ENCODE peak calls at places on chromosomes 7 and 10, in four cellular contexts. J is adrenal gland, W is right lobe of liver, V is pancreas. Q is an unnamed sample.
A peak's percentile ranks its signal among the peaks of the same experiment; 100 is the strongest.

GRCh38 chr7:32030904-32031692 is 39.1 kb downstream of the PDE1C start:
- DNase-seq in J (no peak), W (no peak), V (no peak), Q (no peak)

GRCh38 chr10:86953747-86954680 is 3.4 kb downstream of the MMRN2 start:
- DNase-seq in J (peak; percentile 85), W (peak; percentile 75), V (no peak), Q (no peak)

GRCh38 chr7:157854066-157854891 is 517.5 kb downstream of the DNAJB6 start:
- DNase-seq in J (peak; percentile 50), W (peak; percentile 90), V (no peak), Q (peak; percentile 90)

GRCh38 chr10:127046975-127047877 is 142.0 kb downstream of the DOCK1 start:
- DNase-seq in J (no peak), W (no peak), V (no peak), Q (no peak)

GRCh38 chr7:95476904-95477594 is 8.7 kb upstream of the ASB4 start:
- DNase-seq in J (peak; percentile 69), W (peak; percentile 71), V (peak; percentile 71), Q (peak; percentile 55)

GRCh38 chr10:13922591-13922990 is 335.8 kb downstream of the PRPF18 start:
- DNase-seq in J (no peak), W (no peak), V (no peak), Q (no peak)

GRCh38 chr7:20403356-20403755 is 72.7 kb downstream of the ITGB8 start:
- DNase-seq in J (no peak), W (no peak), V (peak; percentile 69), Q (no peak)

GRCh38 chr10:122577311-122577885 is 16.8 kb downstream of the DMBT1 start:
- DNase-seq in J (no peak), W (no peak), V (no peak), Q (no peak)

GRCh38 chr7:113828581-113828980 is 90.2 kb downstream of the PPP1R3A start:
- DNase-seq in J (no peak), W (no peak), V (no peak), Q (no peak)

GRCh38 chr7:106345421-106346166 is 60.8 kb upstream of the NAMPT start:
- DNase-seq in J (no peak), W (no peak), V (no peak), Q (no peak)

GRCh38 chr7:157773361-157773760 is 436.6 kb downstream of the DNAJB6 start:
- DNase-seq in J (no peak), W (no peak), V (no peak), Q (no peak)

GRCh38 chr7:26346611-26347200 is 55.0 kb downstream of the SNX10 start:
- DNase-seq in J (peak; percentile 44), W (peak; percentile 91), V (peak; percentile 21), Q (no peak)

GRCh38 chr7:100584677-100585510 is 1.0 kb downstream of the LRCH4 start:
- DNase-seq in J (peak; percentile 83), W (peak; percentile 61), V (peak; percentile 76), Q (peak; percentile 85)

GRCh38 chr7:28161319-28161718 is 19.3 kb downstream of the JAZF1 start:
- DNase-seq in J (no peak), W (no peak), V (no peak), Q (no peak)

GRCh38 chr7:40520986-40521738 is 386.4 kb downstream of the SUGCT start:
- DNase-seq in J (no peak), W (no peak), V (no peak), Q (no peak)

GRCh38 chr7:66321283-66321682 is 116.1 kb downstream of the TPST1 start:
- DNase-seq in J (no peak), W (no peak), V (no peak), Q (no peak)

GRCh38 chr10:341081-341740 is 206.0 kb downstream of the ZMYND11 start:
- DNase-seq in J (no peak), W (no peak), V (no peak), Q (no peak)

GRCh38 chr7:17183630-17184328 is 114.7 kb upstream of the AHR start:
- DNase-seq in J (no peak), W (no peak), V (no peak), Q (no peak)

GRCh38 chr10:121002586-121003205 is 151.5 kb downstream of the WDR11 start:
- DNase-seq in J (no peak), W (no peak), V (no peak), Q (no peak)

GRCh38 chr10:132313305-132313704 is 5.6 kb upstream of the STK32C start:
- DNase-seq in J (no peak), W (no peak), V (no peak), Q (no peak)

GRCh38 chr10:29691564-29692064 is 56.8 kb upstream of the SVIL start:
- DNase-seq in J (peak; percentile 42), W (no peak), V (no peak), Q (no peak)

GRCh38 chr10:70477661-70478162 is 855 bp upstream of the PALD1 start:
- DNase-seq in J (no peak), W (no peak), V (peak; percentile 19), Q (no peak)

GRCh38 chr10:127462643-127463295 is 86.3 kb upstream of the NPS start:
- DNase-seq in J (no peak), W (no peak), V (no peak), Q (no peak)

GRCh38 chr10:62492012-62492869 is 118.1 kb downstream of the ZNF365 start:
- DNase-seq in J (no peak), W (no peak), V (no peak), Q (no peak)

GRCh38 chr10:124223711-124224085 is 130.3 kb upstream of the CHST15 start:
- DNase-seq in J (no peak), W (no peak), V (no peak), Q (no peak)

GRCh38 chr10:32299354-32299980 is 47.5 kb downstream of the EPC1 start:
- DNase-seq in J (no peak), W (no peak), V (no peak), Q (no peak)

GRCh38 chr7:151426906-151427704 is 12.8 kb downstream of the CRYGN start:
- DNase-seq in J (no peak), W (no peak), V (no peak), Q (no peak)

GRCh38 chr7:128322040-128322643 is 21.6 kb downstream of the RBM28 start:
- DNase-seq in J (no peak), W (no peak), V (no peak), Q (no peak)

GRCh38 chr7:134740364-134740763 is 39.1 kb upstream of the CALD1 start:
- DNase-seq in J (no peak), W (no peak), V (no peak), Q (no peak)

GRCh38 chr10:57809961-57810360 is 457.7 kb downstream of the IPMK start:
- DNase-seq in J (no peak), W (no peak), V (no peak), Q (no peak)

GRCh38 chr10:63720072-63720537 is 198.9 kb downstream of the REEP3 start:
- DNase-seq in J (no peak), W (peak; percentile 63), V (peak; percentile 69), Q (no peak)

GRCh38 chr10:114370199-114370598 is 34.1 kb downstream of the AFAP1L2 start:
- DNase-seq in J (no peak), W (no peak), V (no peak), Q (no peak)

GRCh38 chr10:102065561-102066420 is 642 bp downstream of the HPS6 start:
- DNase-seq in J (peak; percentile 39), W (peak; percentile 54), V (peak; percentile 53), Q (peak; percentile 89)

GRCh38 chr10:1942478-1942877 is 205.2 kb upstream of the ADARB2 start:
- DNase-seq in J (no peak), W (no peak), V (no peak), Q (no peak)

GRCh38 chr7:73358590-73359275 is 30.8 kb downstream of the FKBP6 start:
- DNase-seq in J (no peak), W (no peak), V (no peak), Q (no peak)
- H3K27ac ChIP-seq in J (peak overlapping the region; percentile 57), W (peak overlapping the region; percentile 49), V (peak overlapping the region; percentile 91), Q (peak overlapping the region; percentile 18)

DNA sequence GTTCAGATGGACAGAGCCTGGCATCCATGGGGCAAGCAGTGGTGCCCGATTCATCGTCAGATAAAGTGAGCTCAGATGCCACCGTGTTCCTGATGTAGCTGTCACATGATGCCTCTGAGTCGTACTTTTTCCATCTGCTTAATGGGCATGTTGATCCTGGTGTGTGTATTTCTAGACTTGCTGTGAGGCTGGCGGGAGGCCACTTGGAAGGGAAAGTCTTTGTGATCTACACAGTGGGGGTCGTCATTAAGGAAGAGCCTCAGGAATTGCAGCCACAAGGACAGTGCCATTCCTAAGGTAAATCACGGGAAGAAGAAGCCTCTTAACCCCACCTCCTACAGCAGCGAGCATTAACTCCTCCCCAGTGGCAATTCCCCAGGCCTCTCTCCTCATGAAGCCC is 63.0 kb downstream of the RGS10 start:
- DNase-seq in J (no peak), W (no peak), V (no peak), Q (no peak)
- H3K27me3 ChIP-seq in J (peaks cover 5% of the 10 kb centered on the region), W (no peaks in the 10 kb centered on the region), V (no peaks in the 10 kb centered on the region), Q (peaks cover 10% of the 10 kb centered on the region)

GRCh38 chr10:16776896-16777295 is 40.3 kb downstream of the RSU1 start:
- DNase-seq in J (no peak), W (no peak), V (no peak), Q (no peak)
- H3K27ac ChIP-seq in J (no peak overlapping the region), W (no peak overlapping the region), V (no peak overlapping the region), Q (no peak overlapping the region)

DNA sequence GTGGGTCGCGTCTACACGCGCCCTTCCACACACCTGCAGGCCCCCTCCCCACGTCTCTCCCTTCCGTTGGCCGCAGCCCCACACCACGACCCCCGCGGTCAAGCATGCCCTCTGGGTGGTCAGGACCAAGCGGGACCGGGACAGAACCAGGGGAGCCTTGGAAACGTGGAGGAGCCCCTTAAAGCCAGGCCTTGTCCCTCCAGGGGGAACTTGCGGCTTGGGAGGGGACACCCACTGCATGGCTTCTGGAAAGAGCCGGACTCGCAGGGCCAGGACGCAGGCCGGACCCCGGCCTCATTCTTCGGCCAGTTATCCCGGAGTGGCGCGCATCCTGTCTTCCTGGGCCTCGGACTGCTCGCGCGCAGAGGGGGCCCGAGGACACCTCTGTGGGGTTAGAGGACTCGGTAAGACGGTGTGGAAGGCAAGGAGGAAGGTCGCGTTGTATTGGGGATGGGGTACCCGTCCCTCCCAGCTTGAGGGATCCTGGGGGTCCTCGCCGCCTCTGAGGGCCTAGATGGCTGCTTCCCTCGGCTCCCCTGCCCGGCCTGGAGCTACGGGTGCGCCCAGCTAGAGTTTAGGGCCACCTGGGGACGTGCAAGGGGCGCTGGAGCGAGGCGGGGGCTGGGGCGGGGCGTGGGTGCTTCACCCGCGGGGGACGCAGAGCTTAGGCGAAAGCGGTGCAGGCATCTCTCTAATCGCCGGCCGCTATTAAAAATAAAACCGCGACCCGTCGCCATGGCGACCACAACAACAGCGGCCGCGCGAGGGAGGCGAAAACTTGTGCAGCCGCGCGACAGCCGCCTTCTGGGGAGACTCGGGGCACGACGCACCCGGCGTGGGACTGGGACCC is 1.8 kb upstream of the PDGFA start:
- DNase-seq in J (peak; percentile 44), W (no peak), V (peak; percentile 61), Q (no peak)
- H3K27me3 ChIP-seq in J (peaks cover 26% of the 10 kb centered on the region), W (no peaks in the 10 kb centered on the region), V (no peaks in the 10 kb centered on the region), Q (peaks cover 80% of the 10 kb centered on the region)